ENCODE peak calls at places on chromosomes 3 and 15, in five cellular contexts. Q, V, P, S and L are unnamed samples. For H3K9me3, the result is how much of the 10 kb centered on the place peaks cover.

GRCh38 chr3:31105438-31106077 is 211.1 kb upstream of the GADL1 start:
- DNase-seq in Q (no peak), V (no peak), P (peak), S (no peak), L (no peak)

GRCh38 chr3:112966633-112967032 is 8.3 kb downstream of the CD200R1 start:
- DNase-seq in Q (no peak), V (no peak), P (no peak), S (no peak), L (no peak)

GRCh38 chr15:36332301-36332700 is 247.1 kb upstream of the CDIN1 start:
- DNase-seq in Q (no peak), V (no peak), P (no peak), S (no peak), L (no peak)

GRCh38 chr3:115322901-115323300 is 175.8 kb upstream of the ZBTB20 start:
- DNase-seq in Q (no peak), V (no peak), P (no peak), S (no peak), L (no peak)

GRCh38 chr3:43620953-43621405 is 832 bp downstream of the ANO10 start:
- DNase-seq in Q (no peak), V (no peak), P (peak), S (no peak), L (no peak)

GRCh38 chr15:47820047-47820779 is 102.9 kb downstream of the SEMA6D start:
- DNase-seq in Q (no peak), V (no peak), P (no peak), S (no peak), L (no peak)

GRCh38 chr15:57655809-57656208 is 50.7 kb upstream of the POLR2M start:
- DNase-seq in Q (no peak), V (no peak), P (no peak), S (no peak), L (no peak)

GRCh38 chr3:64440498-64440897 is 215.2 kb upstream of the PRICKLE2 start:
- DNase-seq in Q (no peak), V (peak), P (no peak), S (no peak), L (no peak)

GRCh38 chr15:93324191-93324590 is 235.2 kb upstream of the RGMA start:
- DNase-seq in Q (no peak), V (no peak), P (no peak), S (no peak), L (no peak)

GRCh38 chr3:136624894-136625815 is 127.0 kb downstream of the STAG1 start:
- DNase-seq in Q (peak), V (peak), P (no peak), S (no peak), L (no peak)

GRCh38 chr3:125072310-125072709 is 16.5 kb upstream of the HEG1 start:
- DNase-seq in Q (no peak), V (no peak), P (no peak), S (no peak), L (no peak)

GRCh38 chr3:172687501-172687900 is 23.4 kb downstream of the NCEH1 start:
- DNase-seq in Q (no peak), V (no peak), P (no peak), S (no peak), L (no peak)

GRCh38 chr3:23390989-23391388 is 187.9 kb downstream of the UBE2E2 start:
- DNase-seq in Q (no peak), V (no peak), P (no peak), S (no peak), L (no peak)

GRCh38 chr15:62988701-62989100 is 53.8 kb upstream of the TPM1 start:
- DNase-seq in Q (peak), V (no peak), P (no peak), S (no peak), L (no peak)

GRCh38 chr3:194306771-194307640 is 44.1 kb downstream of the CPN2 start:
- DNase-seq in Q (peak), V (no peak), P (no peak), S (no peak), L (peak)

GRCh38 chr3:176469694-176470205 is 727.5 kb downstream of the TBL1XR1 start:
- DNase-seq in Q (no peak), V (no peak), P (no peak), S (no peak), L (no peak)

GRCh38 chr15:60374628-60375081 is 23.1 kb downstream of the ANXA2 start:
- DNase-seq in Q (peak), V (peak), P (no peak), S (peak), L (no peak)

GRCh38 chr15:33467816-33468163 is 157.0 kb downstream of the RYR3 start:
- DNase-seq in Q (no peak), V (no peak), P (no peak), S (no peak), L (no peak)

GRCh38 chr3:138124188-138124587 is 8.0 kb downstream of the A4GNT start:
- DNase-seq in Q (no peak), V (peak), P (no peak), S (no peak), L (no peak)

GRCh38 chr3:37456270-37456708 is 281.9 kb upstream of the LRRFIP2 start:
- DNase-seq in Q (peak), V (peak), P (no peak), S (peak), L (no peak)

GRCh38 chr3:48367201-48367600 is 4.8 kb upstream of the FBXW12 start:
- DNase-seq in Q (peak), V (no peak), P (peak), S (no peak), L (no peak)

GRCh38 chr3:170421147-170421641 is 2.5 kb downstream of the CLDN11 start:
- DNase-seq in Q (peak), V (no peak), P (no peak), S (no peak), L (no peak)

GRCh38 chr3:108297636-108298035 is 1.3 kb downstream of the HHLA2 start:
- DNase-seq in Q (no peak), V (peak), P (no peak), S (peak), L (no peak)

GRCh38 chr15:77069521-77070121 is 1.3 kb downstream of the TSPAN3 start:
- DNase-seq in Q (no peak), V (peak), P (peak), S (no peak), L (no peak)

GRCh38 chr3:40690696-40691597 is 166.2 kb downstream of the ZNF621 start:
- DNase-seq in Q (no peak), V (peak), P (no peak), S (peak), L (no peak)

GRCh38 chr3:185734725-185735096 is 90.1 kb downstream of the IGF2BP2 start:
- DNase-seq in Q (peak), V (no peak), P (peak), S (no peak), L (no peak)

GRCh38 chr3:185730550-185730949 is 94.3 kb downstream of the IGF2BP2 start:
- DNase-seq in Q (no peak), V (no peak), P (no peak), S (no peak), L (no peak)

GRCh38 chr3:185737020-185737419 is 87.8 kb downstream of the IGF2BP2 start:
- DNase-seq in Q (no peak), V (no peak), P (no peak), S (no peak), L (no peak)

GRCh38 chr3:185732782-185733181 is 92.1 kb downstream of the IGF2BP2 start:
- DNase-seq in Q (peak), V (no peak), P (no peak), S (no peak), L (no peak)

DNA sequence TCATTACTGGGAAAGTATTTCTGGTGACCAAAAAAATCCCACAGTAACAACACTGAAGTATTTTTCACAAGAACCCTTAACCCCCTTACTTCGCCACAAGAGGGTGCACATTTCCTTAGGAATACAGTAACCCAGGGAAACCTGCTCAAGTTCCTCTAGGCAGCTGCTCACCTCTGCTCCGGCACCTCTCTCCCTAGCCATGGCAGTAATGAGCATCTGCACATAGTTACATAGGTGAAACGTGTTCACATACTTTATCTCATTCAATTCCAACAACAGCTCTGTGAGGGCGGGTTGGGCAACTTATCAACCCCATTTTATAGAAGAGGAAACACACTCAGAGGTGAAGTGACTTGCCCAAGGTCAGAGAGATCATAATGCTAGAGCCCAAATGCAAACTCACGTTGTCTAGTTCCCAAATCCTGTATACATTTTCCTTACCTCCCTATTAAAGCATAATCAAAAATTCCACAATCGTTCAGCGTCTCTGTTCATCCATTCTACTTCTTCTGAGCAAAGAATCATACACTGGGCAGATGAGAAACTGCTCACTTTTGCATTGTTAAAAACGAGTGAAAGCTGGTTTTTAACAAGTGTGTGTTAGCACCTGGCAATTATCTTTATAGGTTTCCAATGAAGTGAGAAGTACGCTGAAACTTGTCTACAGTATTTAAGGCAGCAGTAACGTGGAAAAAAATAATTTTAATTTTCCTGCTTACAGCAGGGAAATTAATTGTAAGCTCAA is 90.7 kb downstream of the IGF2BP2 start:
- DNase-seq in Q (peak), V (peak), P (peak), S (peak), L (no peak)
- TF ChIP-seq CTCF in Q (peak), V (peak), P (peak), S (peak), L (no peak)

GRCh38 chr15:80049046-80049445 is 10.4 kb upstream of the ZFAND6 start:
- DNase-seq in Q (no peak), V (no peak), P (no peak), S (no peak), L (no peak)
- H3K27ac ChIP-seq in Q (no peak), V (no peak), P (no peak), S (no peak), L (no peak)

GRCh38 chr15:89024418-89024817 is 63.8 kb upstream of the ABHD2 start:
- DNase-seq in Q (no peak), V (no peak), P (no peak), S (no peak), L (no peak)
- H3K9me3 ChIP-seq in Q (under half), V (under half), P (under half), S (under half), L (under half)

DNA sequence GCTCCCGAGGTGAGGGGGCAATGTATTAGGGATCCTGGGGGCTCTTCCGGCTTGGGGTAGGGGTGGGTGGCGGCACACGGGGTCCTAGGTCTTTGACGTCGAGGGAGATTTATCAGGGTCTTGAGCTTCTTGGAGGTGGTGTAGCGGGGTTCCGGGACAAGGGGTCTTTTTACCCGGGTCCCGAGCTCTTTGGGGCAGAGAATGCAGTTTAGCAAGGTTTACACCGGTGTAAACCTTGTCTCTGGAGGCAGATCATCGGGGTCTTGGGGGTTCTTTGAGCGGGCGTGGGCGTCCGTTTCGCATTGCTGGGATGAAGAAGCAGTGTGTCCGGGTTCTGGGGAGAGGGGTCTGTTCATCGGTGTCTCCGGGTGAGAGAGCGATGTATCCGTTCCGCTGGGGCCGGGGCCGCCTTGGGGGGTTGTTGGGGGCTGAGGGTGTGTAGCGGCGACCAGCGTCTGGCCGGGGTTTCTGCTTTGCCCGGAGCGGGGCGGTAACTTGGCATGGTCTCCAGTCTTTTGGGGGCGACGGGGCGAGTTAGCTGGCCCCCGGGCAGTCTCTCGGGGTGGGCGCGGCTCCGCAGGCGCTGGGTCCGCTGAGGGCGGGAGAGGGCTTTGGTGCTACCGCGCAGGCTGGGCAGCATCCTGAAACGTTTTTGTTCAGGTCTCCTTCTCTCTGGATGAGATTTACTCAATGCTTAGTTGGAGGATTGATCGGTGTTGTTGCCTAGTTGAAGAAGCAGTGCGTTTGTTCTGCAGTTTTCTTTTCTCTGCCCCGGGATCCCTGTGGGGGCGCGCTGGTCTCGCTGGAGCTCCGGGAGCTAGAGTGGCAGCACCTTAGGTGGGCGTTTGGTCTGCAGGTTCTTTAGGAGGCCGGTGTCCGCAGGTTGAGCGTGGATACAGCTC is 792 bp downstream of the GLCE start:
- DNase-seq in Q (peak), V (peak), P (peak), S (no peak), L (no peak)
- TF ChIP-seq CTCF in Q (peak), V (no peak), P (peak), S (peak), L (no peak)

DNA sequence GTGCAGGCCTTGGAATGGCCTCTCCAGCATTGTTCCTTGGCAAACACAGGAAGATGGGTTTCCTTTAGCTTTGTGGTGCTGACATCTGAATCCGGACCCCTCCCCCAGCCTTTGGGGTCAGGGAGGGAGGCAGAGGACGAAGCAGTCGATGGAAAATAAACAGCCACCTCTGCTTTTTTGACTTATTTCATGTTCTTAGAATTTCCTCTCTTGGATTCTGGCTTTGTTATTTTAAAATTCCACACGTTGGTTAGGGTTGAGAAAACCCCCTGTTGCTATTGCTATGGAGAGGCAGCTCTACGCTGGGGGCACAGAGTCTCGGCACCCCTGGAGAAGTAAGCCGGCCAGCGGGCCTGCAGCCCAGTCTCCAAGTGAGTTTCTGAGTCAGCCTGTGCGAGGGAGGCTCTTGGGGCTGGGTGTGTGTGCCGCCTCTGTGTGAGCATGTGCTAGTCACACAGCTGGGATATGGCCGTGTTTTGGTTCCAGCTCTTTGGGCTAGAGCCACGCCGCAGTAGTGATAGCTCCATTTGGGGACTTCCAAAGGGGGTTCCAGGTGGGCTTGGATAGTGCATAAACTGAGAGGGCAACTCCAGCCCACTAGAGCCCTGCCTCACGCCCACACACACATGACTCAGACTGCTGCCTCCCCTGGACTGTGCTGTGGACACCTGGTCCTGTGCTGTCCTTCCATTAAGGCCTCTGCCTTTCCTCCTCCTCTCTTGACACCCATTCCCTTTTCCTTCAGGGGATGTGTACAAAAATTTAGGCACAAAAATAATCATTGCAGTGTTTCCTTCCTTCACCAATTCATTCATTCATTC is 58.8 kb downstream of the AMOTL2 start:
- DNase-seq in Q (peak), V (no peak), P (peak), S (peak), L (no peak)
- H3K27ac ChIP-seq in Q (no peak), V (peak), P (no peak), S (peak), L (no peak)

GRCh38 chr15:26451995-26452394 is 320.9 kb downstream of the GABRB3 start:
- DNase-seq in Q (no peak), V (no peak), P (no peak), S (no peak), L (no peak)

GRCh38 chr15:26443321-26443720 is 329.5 kb downstream of the GABRB3 start:
- DNase-seq in Q (no peak), V (no peak), P (no peak), S (peak), L (no peak)

GRCh38 chr15:26453914-26454313 is 319.0 kb downstream of the GABRB3 start:
- DNase-seq in Q (peak), V (no peak), P (no peak), S (no peak), L (no peak)

DNA sequence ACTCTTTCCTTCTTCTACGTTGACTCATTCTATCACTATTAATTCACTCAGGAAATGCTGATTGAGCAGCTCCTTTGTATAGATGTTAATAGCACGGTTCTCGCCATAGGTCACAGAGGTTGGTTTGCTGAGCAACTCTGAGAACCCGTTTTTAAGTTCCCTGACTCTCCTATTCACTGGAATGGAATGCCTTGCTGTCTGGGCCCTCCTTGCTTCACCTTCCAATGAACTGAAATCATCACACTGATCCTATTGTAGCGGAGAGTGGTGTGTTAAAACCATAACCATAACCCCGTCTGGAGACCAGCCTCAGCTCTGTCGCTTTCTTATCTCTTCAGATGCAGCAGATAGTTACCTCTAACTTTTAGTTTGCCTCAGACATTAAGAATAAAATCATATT is 323.6 kb downstream of the GABRB3 start:
- DNase-seq in Q (peak), V (no peak), P (no peak), S (no peak), L (no peak)
- H3K9me3 ChIP-seq in Q (under half), V (under half), P (under half), S (under half), L (under half)